ENCODE peak calls at places on chromosomes 3 and 15, in six cellular contexts. One of them, this sample, is unnamed.

GRCh38 chr15:94478763-94479162 is 247.4 kb downstream of the MCTP2 start:
- DNase-seq in ACHN: no peak
- DNase-seq in NCI-H2171: peak
- DNase-seq in NCI-H460: no peak
- DNase-seq in NT2/D1: no peak
- DNase-seq in HT-29: no peak
- DNase-seq in this sample: no peak

GRCh38 chr15:40776537-40777141 is 6.9 kb downstream of the C15orf62 start:
- DNase-seq in NT2/D1: no peak
- DNase-seq in HT-29: peak
- DNase-seq in NCI-H2171: no peak
- DNase-seq in ACHN: peak
- DNase-seq in NCI-H460: no peak
- DNase-seq in this sample: peak

GRCh38 chr3:180980612-180981011 is 8.9 kb downstream of the DNAJC19 start:
- DNase-seq in NCI-H460: no peak
- DNase-seq in HT-29: no peak
- DNase-seq in NCI-H2171: no peak
- DNase-seq in NT2/D1: no peak
- DNase-seq in ACHN: no peak
- DNase-seq in this sample: no peak

GRCh38 chr3:39414421-39414907 is 7.9 kb downstream of the RPSA start:
- DNase-seq in NCI-H460: no peak
- DNase-seq in HT-29: peak
- DNase-seq in NCI-H2171: no peak
- DNase-seq in ACHN: no peak
- DNase-seq in NT2/D1: no peak
- DNase-seq in this sample: no peak

GRCh38 chr3:70072180-70072579 is 72.6 kb downstream of the SAMMSON start:
- DNase-seq in HT-29: no peak
- DNase-seq in NT2/D1: no peak
- DNase-seq in NCI-H460: no peak
- DNase-seq in NCI-H2171: no peak
- DNase-seq in ACHN: no peak
- DNase-seq in this sample: no peak

GRCh38 chr15:48385431-48385830 is 54.2 kb downstream of the DUT start:
- DNase-seq in NCI-H460: no peak
- DNase-seq in ACHN: no peak
- DNase-seq in NT2/D1: no peak
- DNase-seq in HT-29: no peak
- DNase-seq in NCI-H2171: no peak
- DNase-seq in this sample: no peak

GRCh38 chr3:23697416-23697815 is 108.3 kb upstream of the UBE2E1 start:
- DNase-seq in NT2/D1: no peak
- DNase-seq in NCI-H460: no peak
- DNase-seq in ACHN: no peak
- DNase-seq in HT-29: no peak
- DNase-seq in NCI-H2171: no peak
- DNase-seq in this sample: no peak

GRCh38 chr3:161275919-161276318 is 54.8 kb downstream of the NMD3 start:
- DNase-seq in NCI-H460: no peak
- DNase-seq in ACHN: no peak
- DNase-seq in HT-29: peak
- DNase-seq in NT2/D1: no peak
- DNase-seq in NCI-H2171: peak
- DNase-seq in this sample: no peak

GRCh38 chr15:99963096-99963825 is 230.0 kb upstream of the LYSMD4 start:
- DNase-seq in NCI-H460: no peak
- DNase-seq in NCI-H2171: no peak
- DNase-seq in HT-29: no peak
- DNase-seq in NT2/D1: no peak
- DNase-seq in ACHN: peak
- DNase-seq in this sample: peak

GRCh38 chr3:100210777-100211145 is 50.0 kb upstream of the TBC1D23 start:
- DNase-seq in HT-29: no peak
- DNase-seq in NT2/D1: peak
- DNase-seq in NCI-H2171: no peak
- DNase-seq in ACHN: no peak
- DNase-seq in NCI-H460: no peak
- DNase-seq in this sample: no peak

GRCh38 chr15:40125950-40126349 is 17.3 kb upstream of the BMF start:
- DNase-seq in ACHN: no peak
- DNase-seq in NCI-H460: no peak
- DNase-seq in NCI-H2171: no peak
- DNase-seq in NT2/D1: no peak
- DNase-seq in HT-29: no peak
- DNase-seq in this sample: no peak

GRCh38 chr3:161854232-161854771 is 357.7 kb downstream of the OTOL1 start:
- DNase-seq in NCI-H460: no peak
- DNase-seq in HT-29: peak
- DNase-seq in NCI-H2171: no peak
- DNase-seq in NT2/D1: peak
- DNase-seq in ACHN: peak
- DNase-seq in this sample: peak

GRCh38 chr3:170037463-170038433 is at the start of gene GPR160:
- DNase-seq in HT-29: peak
- DNase-seq in ACHN: peak
- DNase-seq in NT2/D1: peak
- DNase-seq in NCI-H460: peak
- DNase-seq in NCI-H2171: peak
- DNase-seq in this sample: peak

GRCh38 chr3:195197764-195198423 is 73.1 kb downstream of the XXYLT1 start:
- DNase-seq in HT-29: no peak
- DNase-seq in NCI-H460: no peak
- DNase-seq in ACHN: peak
- DNase-seq in NCI-H2171: no peak
- DNase-seq in NT2/D1: no peak
- DNase-seq in this sample: peak

GRCh38 chr3:182276512-182276911 is 516.8 kb upstream of the ATP11B start:
- DNase-seq in ACHN: no peak
- DNase-seq in NT2/D1: no peak
- DNase-seq in HT-29: no peak
- DNase-seq in NCI-H2171: no peak
- DNase-seq in NCI-H460: no peak
- DNase-seq in this sample: no peak

GRCh38 chr3:52119826-52120225 is 34.4 kb downstream of the POC1A start:
- DNase-seq in ACHN: no peak
- DNase-seq in NCI-H460: no peak
- DNase-seq in HT-29: no peak
- DNase-seq in NCI-H2171: no peak
- DNase-seq in NT2/D1: no peak
- DNase-seq in this sample: no peak

GRCh38 chr3:117526485-117527079 is 817.0 kb downstream of the TUSC7 start:
- DNase-seq in ACHN: peak
- DNase-seq in NCI-H2171: no peak
- DNase-seq in NT2/D1: peak
- DNase-seq in HT-29: peak
- DNase-seq in NCI-H460: peak
- DNase-seq in this sample: no peak

GRCh38 chr15:34693053-34693744 is 61.6 kb downstream of the GJD2 start:
- DNase-seq in ACHN: no peak
- DNase-seq in NT2/D1: no peak
- DNase-seq in HT-29: no peak
- DNase-seq in NCI-H460: no peak
- DNase-seq in NCI-H2171: no peak
- DNase-seq in this sample: peak

GRCh38 chr3:186079925-186080324 is 29.0 kb downstream of the ETV5 start:
- DNase-seq in NCI-H2171: no peak
- DNase-seq in ACHN: no peak
- DNase-seq in NT2/D1: peak
- DNase-seq in HT-29: no peak
- DNase-seq in NCI-H460: no peak
- DNase-seq in this sample: no peak

GRCh38 chr3:102182162-102182561 is 252.7 kb upstream of the ZPLD1 start:
- DNase-seq in NT2/D1: no peak
- DNase-seq in ACHN: peak
- DNase-seq in HT-29: peak
- DNase-seq in NCI-H2171: no peak
- DNase-seq in NCI-H460: no peak
- DNase-seq in this sample: peak

GRCh38 chr3:126116526-126116925 is 32.6 kb upstream of the SLC41A3 start:
- DNase-seq in HT-29: no peak
- DNase-seq in NCI-H2171: no peak
- DNase-seq in ACHN: no peak
- DNase-seq in NT2/D1: no peak
- DNase-seq in NCI-H460: no peak
- DNase-seq in this sample: no peak

GRCh38 chr15:52527898-52528464 is 699 bp downstream of the MYO5A start:
- DNase-seq in HT-29: no peak
- DNase-seq in NCI-H2171: peak
- DNase-seq in ACHN: peak
- DNase-seq in NCI-H460: no peak
- DNase-seq in NT2/D1: no peak
- DNase-seq in this sample: no peak

GRCh38 chr15:26866298-26867198 is at the start of gene GABRA5:
- DNase-seq in ACHN: peak
- DNase-seq in NCI-H2171: peak
- DNase-seq in NT2/D1: peak
- DNase-seq in NCI-H460: no peak
- DNase-seq in HT-29: no peak
- DNase-seq in this sample: no peak

GRCh38 chr15:92960996-92961681 is 61.0 kb downstream of the CHD2 start:
- DNase-seq in NT2/D1: no peak
- DNase-seq in HT-29: no peak
- DNase-seq in NCI-H2171: no peak
- DNase-seq in NCI-H460: no peak
- DNase-seq in ACHN: no peak
- DNase-seq in this sample: no peak

GRCh38 chr3:164479978-164480377 is 598.3 kb downstream of the SI start:
- DNase-seq in ACHN: no peak
- DNase-seq in NT2/D1: no peak
- DNase-seq in HT-29: no peak
- DNase-seq in NCI-H2171: no peak
- DNase-seq in NCI-H460: no peak
- DNase-seq in this sample: no peak

GRCh38 chr3:39136533-39137434 is 16.6 kb downstream of the CSRNP1 start:
- DNase-seq in NT2/D1: no peak
- DNase-seq in HT-29: no peak
- DNase-seq in NCI-H460: no peak
- DNase-seq in ACHN: no peak
- DNase-seq in NCI-H2171: no peak
- DNase-seq in this sample: no peak

GRCh38 chr15:51322622-51323296 is 15.6 kb downstream of the CYP19A1 start:
- DNase-seq in NT2/D1: no peak
- DNase-seq in HT-29: no peak
- DNase-seq in NCI-H460: no peak
- DNase-seq in ACHN: no peak
- DNase-seq in NCI-H2171: no peak
- DNase-seq in this sample: no peak

GRCh38 chr3:64902991-64903390 is 215.2 kb upstream of the ADAMTS9 start:
- DNase-seq in NCI-H2171: no peak
- DNase-seq in ACHN: no peak
- DNase-seq in HT-29: no peak
- DNase-seq in NT2/D1: no peak
- DNase-seq in NCI-H460: no peak
- DNase-seq in this sample: no peak

GRCh38 chr3:55489804-55490132 is 2.7 kb upstream of the WNT5A start:
- DNase-seq in NCI-H2171: no peak
- DNase-seq in ACHN: no peak
- DNase-seq in HT-29: no peak
- DNase-seq in NCI-H460: no peak
- DNase-seq in NT2/D1: no peak
- DNase-seq in this sample: no peak

GRCh38 chr15:62445244-62445643 is 280.2 kb upstream of the C2CD4B start:
- DNase-seq in NT2/D1: no peak
- DNase-seq in HT-29: no peak
- DNase-seq in NCI-H2171: no peak
- DNase-seq in ACHN: no peak
- DNase-seq in NCI-H460: no peak
- DNase-seq in this sample: no peak

GRCh38 chr3:160280836-160281235 is 55.6 kb downstream of the C3orf80 start:
- DNase-seq in NCI-H2171: no peak
- DNase-seq in ACHN: no peak
- DNase-seq in HT-29: no peak
- DNase-seq in NT2/D1: no peak
- DNase-seq in NCI-H460: no peak
- DNase-seq in this sample: no peak

GRCh38 chr15:83106994-83107840 is at the start of gene TM6SF1:
- DNase-seq in NCI-H460: no peak
- DNase-seq in NT2/D1: no peak
- DNase-seq in NCI-H2171: no peak
- DNase-seq in HT-29: no peak
- DNase-seq in ACHN: no peak
- DNase-seq in this sample: no peak

This sample was measured in kidney glomerular epithelial cell.